ENCODE peak calls at places on chromosomes 11 and 22, in five cellular contexts. One of them, this sample, is unnamed.

GRCh38 chr11:35365961-35366360 is 53.4 kb downstream of the SLC1A2 start:
- ATAC-seq in Right ventricle myocardium superior: no peak
- ATAC-seq in aorta: no peak
- ATAC-seq in mucosa of descending colon: no peak
- ATAC-seq in activated T-cell treated with anti-CD3 and anti-CD28 coated beads, Interleukin-2, amount 50 U/mL, for 4 hours: no peak
- ATAC-seq in this sample: no peak

GRCh38 chr11:91239359-91239758 is 985.3 kb upstream of the FAT3 start:
- ATAC-seq in Right ventricle myocardium superior: no peak
- ATAC-seq in aorta: no peak
- ATAC-seq in mucosa of descending colon: no peak
- ATAC-seq in activated T-cell treated with anti-CD3 and anti-CD28 coated beads, Interleukin-2, amount 50 U/mL, for 4 hours: no peak
- ATAC-seq in this sample: no peak

GRCh38 chr11:35079581-35079980 is 59.4 kb upstream of the CD44 start:
- ATAC-seq in activated T-cell treated with anti-CD3 and anti-CD28 coated beads, Interleukin-2, amount 50 U/mL, for 4 hours: no peak
- ATAC-seq in Right ventricle myocardium superior: no peak
- ATAC-seq in mucosa of descending colon: no peak
- ATAC-seq in aorta: no peak
- ATAC-seq in this sample: no peak

GRCh38 chr11:62889126-62889483 is 8.4 kb downstream of the SLC3A2 start:
- ATAC-seq in activated T-cell treated with anti-CD3 and anti-CD28 coated beads, Interleukin-2, amount 50 U/mL, for 4 hours: no peak
- ATAC-seq in aorta: no peak
- ATAC-seq in mucosa of descending colon: no peak
- ATAC-seq in Right ventricle myocardium superior: no peak
- ATAC-seq in this sample: no peak

GRCh38 chr11:6413791-6414231 is 5.1 kb downstream of the APBB1 start:
- ATAC-seq in mucosa of descending colon: peak
- ATAC-seq in aorta: no peak
- ATAC-seq in Right ventricle myocardium superior: no peak
- ATAC-seq in activated T-cell treated with anti-CD3 and anti-CD28 coated beads, Interleukin-2, amount 50 U/mL, for 4 hours: peak
- ATAC-seq in this sample: no peak

GRCh38 chr22:22519591-22519990 is 479 bp downstream of the ZNF280A start:
- ATAC-seq in Right ventricle myocardium superior: no peak
- ATAC-seq in mucosa of descending colon: no peak
- ATAC-seq in activated T-cell treated with anti-CD3 and anti-CD28 coated beads, Interleukin-2, amount 50 U/mL, for 4 hours: no peak
- ATAC-seq in aorta: no peak
- ATAC-seq in this sample: no peak

GRCh38 chr11:75152090-75152489 is 1.2 kb downstream of the SLCO2B1 start:
- ATAC-seq in activated T-cell treated with anti-CD3 and anti-CD28 coated beads, Interleukin-2, amount 50 U/mL, for 4 hours: no peak
- ATAC-seq in mucosa of descending colon: peak
- ATAC-seq in aorta: no peak
- ATAC-seq in Right ventricle myocardium superior: peak
- ATAC-seq in this sample: no peak

GRCh38 chr22:41780714-41781507 is 19.6 kb upstream of the CCDC134 start:
- ATAC-seq in Right ventricle myocardium superior: peak
- ATAC-seq in aorta: peak
- ATAC-seq in activated T-cell treated with anti-CD3 and anti-CD28 coated beads, Interleukin-2, amount 50 U/mL, for 4 hours: peak
- ATAC-seq in mucosa of descending colon: peak
- ATAC-seq in this sample: peak

GRCh38 chr11:34495239-34495723 is 18.3 kb downstream of the ELF5 start:
- ATAC-seq in mucosa of descending colon: no peak
- ATAC-seq in Right ventricle myocardium superior: no peak
- ATAC-seq in aorta: no peak
- ATAC-seq in activated T-cell treated with anti-CD3 and anti-CD28 coated beads, Interleukin-2, amount 50 U/mL, for 4 hours: no peak
- ATAC-seq in this sample: no peak

GRCh38 chr11:75482310-75482606 is 43.5 kb downstream of the GDPD5 start:
- ATAC-seq in mucosa of descending colon: no peak
- ATAC-seq in activated T-cell treated with anti-CD3 and anti-CD28 coated beads, Interleukin-2, amount 50 U/mL, for 4 hours: no peak
- ATAC-seq in Right ventricle myocardium superior: no peak
- ATAC-seq in aorta: no peak
- ATAC-seq in this sample: no peak

GRCh38 chr11:108609681-108610080 is 16.1 kb upstream of the EXPH5 start:
- ATAC-seq in activated T-cell treated with anti-CD3 and anti-CD28 coated beads, Interleukin-2, amount 50 U/mL, for 4 hours: no peak
- ATAC-seq in mucosa of descending colon: no peak
- ATAC-seq in Right ventricle myocardium superior: no peak
- ATAC-seq in aorta: no peak
- ATAC-seq in this sample: no peak

GRCh38 chr11:33402066-33402465 is 144.9 kb downstream of the HIPK3 start:
- ATAC-seq in mucosa of descending colon: no peak
- ATAC-seq in aorta: no peak
- ATAC-seq in Right ventricle myocardium superior: no peak
- ATAC-seq in activated T-cell treated with anti-CD3 and anti-CD28 coated beads, Interleukin-2, amount 50 U/mL, for 4 hours: no peak
- ATAC-seq in this sample: no peak

GRCh38 chr22:46125816-46126770 is 24.2 kb upstream of the PPARA start:
- ATAC-seq in Right ventricle myocardium superior: no peak
- ATAC-seq in mucosa of descending colon: peak
- ATAC-seq in aorta: no peak
- ATAC-seq in activated T-cell treated with anti-CD3 and anti-CD28 coated beads, Interleukin-2, amount 50 U/mL, for 4 hours: no peak
- ATAC-seq in this sample: no peak

GRCh38 chr22:32788884-32789624 is 12.5 kb upstream of the TIMP3 start:
- ATAC-seq in activated T-cell treated with anti-CD3 and anti-CD28 coated beads, Interleukin-2, amount 50 U/mL, for 4 hours: no peak
- ATAC-seq in Right ventricle myocardium superior: peak
- ATAC-seq in mucosa of descending colon: no peak
- ATAC-seq in aorta: peak
- ATAC-seq in this sample: peak

This sample was measured in gastroesophageal sphincter.